ENCODE peak calls at places on chromosomes 5 and 9, in four cellular contexts. One of them, this sample, is unnamed.

GRCh38 chr5:159409801-159410200 is 79.5 kb upstream of the IL12B start:
- DNase-seq in CD8-positive, alpha-beta T cell: no peak
- DNase-seq in fibroblast of the aortic adventitia: no peak
- DNase-seq in tibial artery: no peak
- DNase-seq in this sample: no peak

GRCh38 chr9:87613265-87614111 is 112.4 kb upstream of the CTSL start:
- DNase-seq in tibial artery: no peak
- DNase-seq in fibroblast of the aortic adventitia: peak
- DNase-seq in CD8-positive, alpha-beta T cell: no peak
- DNase-seq in this sample: no peak

GRCh38 chr9:117138257-117138656 is 276.6 kb downstream of the ASTN2 start:
- DNase-seq in fibroblast of the aortic adventitia: no peak
- DNase-seq in tibial artery: no peak
- DNase-seq in CD8-positive, alpha-beta T cell: no peak
- DNase-seq in this sample: no peak

GRCh38 chr5:36570268-36570667 is 36.1 kb upstream of the SLC1A3 start:
- DNase-seq in fibroblast of the aortic adventitia: peak
- DNase-seq in CD8-positive, alpha-beta T cell: no peak
- DNase-seq in tibial artery: no peak
- DNase-seq in this sample: no peak

GRCh38 chr9:14087576-14087975 is 226.4 kb downstream of the NFIB start:
- DNase-seq in fibroblast of the aortic adventitia: no peak
- DNase-seq in CD8-positive, alpha-beta T cell: no peak
- DNase-seq in tibial artery: no peak
- DNase-seq in this sample: no peak

GRCh38 chr9:93198839-93199625 is 15.1 kb downstream of the WNK2 start:
- DNase-seq in CD8-positive, alpha-beta T cell: no peak
- DNase-seq in fibroblast of the aortic adventitia: no peak
- DNase-seq in tibial artery: no peak
- DNase-seq in this sample: no peak

GRCh38 chr9:14270358-14271077 is 43.4 kb downstream of the NFIB start:
- DNase-seq in CD8-positive, alpha-beta T cell: no peak
- DNase-seq in tibial artery: no peak
- DNase-seq in fibroblast of the aortic adventitia: peak
- DNase-seq in this sample: no peak

GRCh38 chr5:178931846-178932760 is 8.9 kb upstream of the ZNF454 start:
- DNase-seq in tibial artery: no peak
- DNase-seq in CD8-positive, alpha-beta T cell: no peak
- DNase-seq in fibroblast of the aortic adventitia: no peak
- DNase-seq in this sample: no peak

GRCh38 chr9:38207247-38207778 is 138.3 kb upstream of the SHB start:
- DNase-seq in fibroblast of the aortic adventitia: no peak
- DNase-seq in tibial artery: no peak
- DNase-seq in CD8-positive, alpha-beta T cell: no peak
- DNase-seq in this sample: no peak

GRCh38 chr5:133679534-133679933 is 67.2 kb upstream of the FSTL4 start:
- DNase-seq in CD8-positive, alpha-beta T cell: no peak
- DNase-seq in fibroblast of the aortic adventitia: no peak
- DNase-seq in tibial artery: no peak
- DNase-seq in this sample: no peak

GRCh38 chr5:96927008-96927407 is 8.9 kb upstream of the LNPEP start:
- DNase-seq in tibial artery: no peak
- DNase-seq in fibroblast of the aortic adventitia: peak
- DNase-seq in CD8-positive, alpha-beta T cell: no peak
- DNase-seq in this sample: no peak

GRCh38 chr5:31218978-31219377 is 25.5 kb downstream of the CDH6 start:
- DNase-seq in CD8-positive, alpha-beta T cell: no peak
- DNase-seq in tibial artery: no peak
- DNase-seq in fibroblast of the aortic adventitia: no peak
- DNase-seq in this sample: no peak

GRCh38 chr9:22722492-22722891 is 275.9 kb downstream of the DMRTA1 start:
- DNase-seq in CD8-positive, alpha-beta T cell: no peak
- DNase-seq in fibroblast of the aortic adventitia: peak
- DNase-seq in tibial artery: no peak
- DNase-seq in this sample: no peak

GRCh38 chr5:132470596-132470995 is 20.0 kb downstream of the IRF1 start:
- DNase-seq in tibial artery: peak
- DNase-seq in fibroblast of the aortic adventitia: no peak
- DNase-seq in CD8-positive, alpha-beta T cell: no peak
- DNase-seq in this sample: no peak

GRCh38 chr5:132471006-132471907 is 19.3 kb downstream of the IRF1 start:
- DNase-seq in fibroblast of the aortic adventitia: no peak
- DNase-seq in tibial artery: peak
- DNase-seq in CD8-positive, alpha-beta T cell: no peak
- DNase-seq in this sample: no peak

GRCh38 chr5:132467292-132467984 is 23.1 kb downstream of the IRF1 start:
- DNase-seq in CD8-positive, alpha-beta T cell: peak
- DNase-seq in tibial artery: peak
- DNase-seq in fibroblast of the aortic adventitia: no peak
- DNase-seq in this sample: no peak

GRCh38 chr5:132468665-132469379 is 21.8 kb downstream of the IRF1 start:
- DNase-seq in tibial artery: no peak
- DNase-seq in CD8-positive, alpha-beta T cell: no peak
- DNase-seq in fibroblast of the aortic adventitia: no peak
- DNase-seq in this sample: no peak

DNA sequence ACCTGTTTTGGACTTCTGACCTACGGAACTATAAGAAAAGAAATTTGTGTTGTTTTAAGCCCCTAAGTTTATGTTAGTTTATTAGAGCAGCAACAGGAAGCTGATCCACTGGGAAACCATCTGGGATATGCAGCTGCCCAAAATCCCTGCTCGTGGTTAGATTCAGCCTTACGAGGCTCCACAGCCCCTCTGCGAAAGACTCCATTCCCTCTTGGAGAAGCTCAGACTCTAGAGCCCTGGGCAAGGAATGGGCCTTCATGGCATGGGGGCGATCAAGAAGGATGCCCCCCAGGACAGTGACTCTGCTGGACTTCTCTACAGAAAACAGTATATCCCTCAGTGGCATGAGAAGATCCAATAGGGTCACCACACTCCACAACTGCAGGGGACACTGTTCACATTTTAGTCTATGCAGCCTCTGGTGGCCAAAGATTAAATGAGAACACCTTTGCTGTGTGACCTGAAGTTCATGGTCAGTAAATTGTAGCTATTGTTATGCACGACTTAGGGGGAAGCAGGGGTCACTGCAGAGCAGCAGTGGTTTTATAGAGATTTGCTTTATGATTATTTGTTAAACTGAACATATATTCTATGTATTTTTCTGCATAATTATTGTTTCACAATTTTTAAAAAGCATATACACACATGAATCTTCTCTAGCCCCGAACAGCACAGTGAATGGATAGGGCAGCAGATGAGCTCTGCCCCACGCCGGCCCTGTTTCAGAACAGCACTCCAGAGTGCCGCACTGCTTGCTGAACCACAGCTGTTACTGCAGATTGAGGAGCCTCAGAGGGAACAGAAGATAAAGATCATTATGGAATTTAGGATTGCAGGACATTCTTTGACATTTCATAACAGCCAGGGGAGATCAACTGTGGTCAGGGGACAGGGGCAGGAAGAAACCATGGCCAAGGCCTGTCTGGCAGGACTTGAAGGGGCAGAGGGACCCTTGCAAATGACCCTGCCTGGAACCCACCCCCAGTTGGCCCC is 20.9 kb downstream of the IRF1 start:
- DNase-seq in CD8-positive, alpha-beta T cell: no peak
- DNase-seq in fibroblast of the aortic adventitia: no peak
- DNase-seq in tibial artery: peak
- DNase-seq in this sample: no peak
- TF ChIP-seq CTCF in CD8-positive, alpha-beta T cell: no peak
- TF ChIP-seq CTCF in fibroblast of the aortic adventitia: no peak
- TF ChIP-seq CTCF in tibial artery: no peak
- TF ChIP-seq CTCF in this sample: no peak

GRCh38 chr5:150778517-150779396 is at the start of gene SMIM3:
- DNase-seq in CD8-positive, alpha-beta T cell: peak
- DNase-seq in fibroblast of the aortic adventitia: peak
- DNase-seq in tibial artery: peak
- DNase-seq in this sample: no peak
- TF ChIP-seq CTCF in CD8-positive, alpha-beta T cell: no peak
- TF ChIP-seq CTCF in fibroblast of the aortic adventitia: peak
- TF ChIP-seq CTCF in tibial artery: no peak
- TF ChIP-seq CTCF in this sample: peak

DNA sequence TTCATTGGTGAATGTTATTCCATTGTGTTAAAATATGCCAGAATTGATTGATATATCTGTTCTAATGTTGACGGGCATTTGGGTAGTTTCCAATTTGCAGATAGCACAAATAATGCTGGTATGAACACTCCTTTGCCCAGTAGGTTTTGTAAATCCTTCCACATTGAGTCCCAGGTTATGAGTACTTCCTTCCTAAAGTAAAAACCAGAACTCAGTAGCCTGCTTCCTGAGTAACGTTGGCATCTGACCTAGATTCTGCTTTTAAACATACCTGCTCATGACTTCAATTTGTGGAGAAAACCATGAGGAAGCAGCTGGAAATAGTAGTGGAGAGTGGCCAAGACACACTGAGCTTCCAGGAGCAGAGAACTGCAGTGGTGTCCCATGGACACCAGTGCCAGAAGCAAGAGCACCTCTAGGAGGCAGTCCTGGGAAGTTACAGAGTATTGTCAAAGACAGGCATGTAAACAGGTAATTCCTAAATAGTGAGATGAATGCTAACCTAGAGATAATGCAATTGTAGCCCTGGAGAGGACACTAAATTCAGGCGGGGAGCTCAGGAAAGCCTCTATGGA is 24.3 kb upstream of the RASGRF2 start:
- DNase-seq in fibroblast of the aortic adventitia: no peak
- DNase-seq in tibial artery: no peak
- DNase-seq in CD8-positive, alpha-beta T cell: no peak
- DNase-seq in this sample: no peak
- TF ChIP-seq CTCF in fibroblast of the aortic adventitia: peak
- TF ChIP-seq CTCF in tibial artery: no peak
- TF ChIP-seq CTCF in CD8-positive, alpha-beta T cell: no peak
- TF ChIP-seq CTCF in this sample: no peak

GRCh38 chr9:134661791-134662142 is 20.2 kb downstream of the COL5A1 start:
- DNase-seq in tibial artery: peak
- DNase-seq in fibroblast of the aortic adventitia: no peak
- DNase-seq in CD8-positive, alpha-beta T cell: no peak
- DNase-seq in this sample: no peak

GRCh38 chr9:134659688-134660131 is 18.1 kb downstream of the COL5A1 start:
- DNase-seq in fibroblast of the aortic adventitia: peak
- DNase-seq in tibial artery: no peak
- DNase-seq in CD8-positive, alpha-beta T cell: no peak
- DNase-seq in this sample: no peak

GRCh38 chr9:134662143-134662876 is 20.7 kb downstream of the COL5A1 start:
- DNase-seq in fibroblast of the aortic adventitia: peak
- DNase-seq in tibial artery: peak
- DNase-seq in CD8-positive, alpha-beta T cell: no peak
- DNase-seq in this sample: no peak

GRCh38 chr9:134661299-134661698 is 19.7 kb downstream of the COL5A1 start:
- DNase-seq in fibroblast of the aortic adventitia: no peak
- DNase-seq in tibial artery: no peak
- DNase-seq in CD8-positive, alpha-beta T cell: no peak
- DNase-seq in this sample: no peak

GRCh38 chr9:134660407-134660806 is 18.8 kb downstream of the COL5A1 start:
- DNase-seq in fibroblast of the aortic adventitia: no peak
- DNase-seq in CD8-positive, alpha-beta T cell: no peak
- DNase-seq in tibial artery: no peak
- DNase-seq in this sample: no peak
- TF ChIP-seq CTCF in fibroblast of the aortic adventitia: peak
- TF ChIP-seq CTCF in CD8-positive, alpha-beta T cell: no peak
- TF ChIP-seq CTCF in tibial artery: no peak
- TF ChIP-seq CTCF in this sample: no peak

GRCh38 chr5:101942321-101942882 is 353.7 kb downstream of the SLCO4C1 start:
- DNase-seq in fibroblast of the aortic adventitia: no peak
- DNase-seq in CD8-positive, alpha-beta T cell: no peak
- DNase-seq in tibial artery: no peak
- DNase-seq in this sample: no peak
- TF ChIP-seq CTCF in fibroblast of the aortic adventitia: peak
- TF ChIP-seq CTCF in CD8-positive, alpha-beta T cell: no peak
- TF ChIP-seq CTCF in tibial artery: no peak
- TF ChIP-seq CTCF in this sample: peak

GRCh38 chr5:5421961-5422818 is at the start of gene ICE1:
- DNase-seq in fibroblast of the aortic adventitia: peak
- DNase-seq in CD8-positive, alpha-beta T cell: peak
- DNase-seq in tibial artery: peak
- DNase-seq in this sample: peak
- TF ChIP-seq CTCF in fibroblast of the aortic adventitia: no peak
- TF ChIP-seq CTCF in CD8-positive, alpha-beta T cell: no peak
- TF ChIP-seq CTCF in tibial artery: no peak
- TF ChIP-seq CTCF in this sample: no peak

DNA sequence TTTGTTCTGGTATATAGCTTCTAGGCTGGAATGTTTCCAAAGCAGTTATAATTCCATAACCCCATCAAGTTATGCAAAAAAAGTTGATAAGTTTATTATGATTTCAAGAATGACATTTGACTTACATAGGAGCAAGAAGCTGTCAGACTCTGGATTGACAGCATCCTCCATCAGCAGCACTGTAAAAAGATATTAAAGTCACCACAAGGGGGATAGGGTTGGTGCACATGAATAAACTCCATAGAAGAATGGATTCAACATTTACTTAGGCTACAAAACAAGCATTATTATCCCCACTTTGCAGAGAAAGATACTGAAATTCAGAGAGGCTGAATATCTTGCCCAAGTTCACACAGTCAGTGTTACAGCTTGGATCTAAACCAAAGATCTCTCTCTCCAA is 208.9 kb upstream of the SLC30A5 start:
- DNase-seq in tibial artery: no peak
- DNase-seq in fibroblast of the aortic adventitia: no peak
- DNase-seq in CD8-positive, alpha-beta T cell: no peak
- DNase-seq in this sample: no peak
- TF ChIP-seq CTCF in tibial artery: no peak
- TF ChIP-seq CTCF in fibroblast of the aortic adventitia: peak
- TF ChIP-seq CTCF in CD8-positive, alpha-beta T cell: peak
- TF ChIP-seq CTCF in this sample: peak

DNA sequence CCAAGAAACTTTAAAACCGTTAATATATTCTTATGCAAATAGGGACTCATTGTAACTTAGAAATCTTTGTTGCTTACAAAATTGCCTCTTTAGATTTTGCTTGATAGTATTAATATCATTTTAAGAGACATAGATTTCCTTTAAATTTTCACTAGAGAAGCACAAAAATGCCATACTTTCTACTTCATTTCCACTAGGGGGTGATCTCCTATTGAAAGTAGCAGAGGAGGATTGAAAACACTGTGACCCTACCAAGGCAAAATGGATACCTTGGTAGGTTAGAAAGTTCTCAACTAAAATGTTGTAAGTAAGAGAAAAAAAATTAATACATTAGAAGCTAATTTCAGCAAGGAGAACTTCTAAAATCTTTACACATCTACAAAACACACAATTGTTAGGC is 204.9 kb downstream of the CHSY3 start:
- DNase-seq in CD8-positive, alpha-beta T cell: no peak
- DNase-seq in fibroblast of the aortic adventitia: peak
- DNase-seq in tibial artery: no peak
- DNase-seq in this sample: no peak
- TF ChIP-seq CTCF in CD8-positive, alpha-beta T cell: no peak
- TF ChIP-seq CTCF in fibroblast of the aortic adventitia: peak
- TF ChIP-seq CTCF in tibial artery: peak
- TF ChIP-seq CTCF in this sample: peak

GRCh38 chr9:134550584-134550983 is 91.0 kb upstream of the COL5A1 start:
- DNase-seq in tibial artery: no peak
- DNase-seq in CD8-positive, alpha-beta T cell: no peak
- DNase-seq in fibroblast of the aortic adventitia: no peak
- DNase-seq in this sample: no peak
- TF ChIP-seq CTCF in tibial artery: no peak
- TF ChIP-seq CTCF in CD8-positive, alpha-beta T cell: no peak
- TF ChIP-seq CTCF in fibroblast of the aortic adventitia: no peak
- TF ChIP-seq CTCF in this sample: no peak

GRCh38 chr5:16178745-16179372 is 732 bp downstream of the MARCHF11 start:
- DNase-seq in tibial artery: no peak
- DNase-seq in fibroblast of the aortic adventitia: peak
- DNase-seq in CD8-positive, alpha-beta T cell: no peak
- DNase-seq in this sample: no peak
- TF ChIP-seq CTCF in tibial artery: no peak
- TF ChIP-seq CTCF in fibroblast of the aortic adventitia: no peak
- TF ChIP-seq CTCF in CD8-positive, alpha-beta T cell: no peak
- TF ChIP-seq CTCF in this sample: no peak